ENCODE peak calls at places on chromosomes 4 and X, in six cellular contexts. N, W, Q, T, B and V are unnamed samples.

GRCh38 chr4:118888666-118889312 is at the start of gene SYNPO2:
- DNase-seq in N (peak), W (peak), Q (peak), T (peak), B (peak), V (peak)

GRCh38 chr4:126890383-126890782 is 742.4 kb upstream of the INTU start:
- DNase-seq in N (no peak), W (no peak), Q (peak), T (no peak), B (no peak), V (no peak)

GRCh38 chr4:89119166-89119565 is 7.8 kb downstream of the TIGD2 start:
- DNase-seq in N (no peak), W (no peak), Q (peak), T (no peak), B (peak), V (no peak)

GRCh38 chrX:43969504-43970501 is 3.4 kb downstream of the NDP start:
- DNase-seq in N (peak), W (no peak), Q (peak), T (no peak), B (peak), V (no peak)

GRCh38 chrX:108584617-108585211 is 145.1 kb downstream of the COL4A5 start:
- DNase-seq in N (peak), W (peak), Q (no peak), T (peak), B (peak), V (peak)

GRCh38 chr4:7428261-7429068 is 6.3 kb downstream of the PSAPL1 start:
- DNase-seq in N (peak), W (peak), Q (no peak), T (peak), B (no peak), V (no peak)

GRCh38 chrX:39895228-39896110 is 202.3 kb downstream of the BCOR start:
- DNase-seq in N (no peak), W (no peak), Q (no peak), T (no peak), B (no peak), V (peak)

GRCh38 chr4:158316264-158316663 is 106.0 kb downstream of the TMEM144 start:
- DNase-seq in N (no peak), W (no peak), Q (peak), T (no peak), B (no peak), V (no peak)

GRCh38 chr4:5019274-5019673 is at the start of gene CYTL1:
- DNase-seq in N (no peak), W (peak), Q (no peak), T (peak), B (no peak), V (no peak)

GRCh38 chr4:7017446-7018048 is 25.6 kb upstream of the TADA2B start:
- DNase-seq in N (no peak), W (no peak), Q (no peak), T (no peak), B (no peak), V (no peak)

GRCh38 chrX:667360-667759 is 36.8 kb downstream of the SHOX start:
- DNase-seq in N (no peak), W (no peak), Q (no peak), T (peak), B (no peak), V (no peak)

GRCh38 chr4:76589402-76589801 is 154.4 kb downstream of the SHROOM3 start:
- DNase-seq in N (no peak), W (peak), Q (peak), T (peak), B (peak), V (peak)

GRCh38 chrX:149950681-149951080 is 12.4 kb upstream of the EOLA2 start:
- DNase-seq in N (no peak), W (no peak), Q (peak), T (peak), B (peak), V (peak)

GRCh38 chr4:75844151-75844662 is 58.0 kb downstream of the PPEF2 start:
- DNase-seq in N (no peak), W (no peak), Q (peak), T (no peak), B (peak), V (no peak)

DNA sequence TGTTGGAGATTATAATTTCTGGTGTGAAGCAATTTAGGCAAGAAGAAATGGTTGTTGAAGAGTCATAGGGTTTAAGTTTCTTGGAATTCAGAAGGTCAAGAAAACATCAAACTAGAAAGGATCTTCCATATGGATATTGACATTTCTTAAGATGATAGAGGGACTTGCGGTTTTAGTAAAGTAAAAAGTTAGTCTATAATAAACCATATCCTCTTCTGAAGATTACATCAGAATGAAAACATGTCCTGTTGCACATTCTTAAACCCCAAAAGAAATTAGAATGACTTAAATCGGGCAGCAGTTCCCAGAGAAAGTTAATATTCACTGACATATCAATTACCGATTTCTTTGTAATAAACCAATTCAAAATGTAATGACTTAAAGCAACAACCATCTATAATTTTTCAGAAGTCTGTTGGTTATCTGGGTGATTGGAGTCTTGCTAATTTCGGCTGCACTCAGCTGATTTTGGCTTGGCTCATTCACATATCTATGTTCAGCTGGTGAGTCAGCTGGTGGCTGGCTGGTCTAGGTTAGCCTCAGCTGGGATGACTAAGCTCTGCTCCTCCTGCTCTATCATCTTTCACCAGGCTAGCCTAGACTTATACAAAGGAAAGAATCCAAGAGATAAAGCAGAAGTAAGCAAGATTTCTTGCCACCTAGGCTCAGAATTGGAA is 24.4 kb upstream of the DYNLT3 start:
- DNase-seq in N (no peak), W (no peak), Q (peak), T (peak), B (peak), V (peak)
- H3K27ac ChIP-seq in N (no peak), W (no peak), Q (no peak), T (no peak), B (peak), V (no peak)

GRCh38 chr4:71460368-71460767 is 121.5 kb downstream of the SLC4A4 start:
- DNase-seq in N (no peak), W (no peak), Q (no peak), T (no peak), B (peak), V (no peak)

GRCh38 chr4:71456841-71457240 is 118.0 kb downstream of the SLC4A4 start:
- DNase-seq in N (no peak), W (no peak), Q (peak), T (no peak), B (peak), V (peak)

GRCh38 chr4:71466775-71467174 is 128.0 kb downstream of the SLC4A4 start:
- DNase-seq in N (no peak), W (no peak), Q (no peak), T (no peak), B (no peak), V (no peak)

GRCh38 chr4:71461422-71461821 is 122.6 kb downstream of the SLC4A4 start:
- DNase-seq in N (no peak), W (no peak), Q (no peak), T (no peak), B (no peak), V (no peak)
- H4K8ac ChIP-seq in N (no peak), W (no peak), Q (no peak), T (no peak), B (no peak), V (no peak)

DNA sequence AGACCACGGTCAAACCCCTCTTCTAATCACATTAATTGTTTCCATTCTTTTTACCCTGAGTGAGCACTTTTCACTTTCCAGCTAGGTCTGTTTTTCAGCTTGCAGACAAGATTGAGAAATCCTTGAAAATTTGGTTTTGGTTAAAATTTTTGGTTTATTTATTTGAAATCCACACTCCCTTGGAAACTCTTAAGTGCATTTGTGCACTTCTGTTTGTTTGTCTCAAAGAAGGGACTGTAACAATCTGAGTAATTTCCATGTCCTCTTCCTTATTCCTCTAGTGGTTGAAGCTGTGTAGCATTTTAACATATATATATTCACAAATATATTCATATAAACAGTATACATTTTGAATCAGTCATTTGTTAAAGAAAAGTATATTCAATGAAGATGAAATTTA is 333.3 kb downstream of the ANK2 start:
- DNase-seq in N (no peak), W (no peak), Q (no peak), T (no peak), B (peak), V (no peak)
- H3K27ac ChIP-seq in N (no peak), W (no peak), Q (no peak), T (no peak), B (no peak), V (no peak)

GRCh38 chr4:55948726-55949479 is at the start of gene CEP135:
- DNase-seq in N (peak), W (peak), Q (peak), T (peak), B (peak), V (peak)
- H4K8ac ChIP-seq in N (no peak), W (no peak), Q (peak), T (no peak), B (peak), V (peak)

GRCh38 chr4:168743576-168743975 is 246.7 kb downstream of the PALLD start:
- DNase-seq in N (no peak), W (no peak), Q (peak), T (no peak), B (peak), V (no peak)

GRCh38 chr4:168741281-168742173 is 244.7 kb downstream of the PALLD start:
- DNase-seq in N (no peak), W (no peak), Q (no peak), T (no peak), B (no peak), V (peak)

GRCh38 chr4:168743131-168743530 is 246.3 kb downstream of the PALLD start:
- DNase-seq in N (no peak), W (no peak), Q (no peak), T (no peak), B (no peak), V (no peak)

GRCh38 chr4:168740686-168741085 is 243.8 kb downstream of the PALLD start:
- DNase-seq in N (no peak), W (no peak), Q (no peak), T (no peak), B (no peak), V (no peak)

GRCh38 chr4:168744021-168744420 is 247.2 kb downstream of the PALLD start:
- DNase-seq in N (no peak), W (no peak), Q (peak), T (no peak), B (peak), V (no peak)
- H3K27ac ChIP-seq in N (no peak), W (no peak), Q (peak), T (no peak), B (peak), V (peak)

GRCh38 chrX:57289089-57289488 is 2.6 kb downstream of the FAAH2 start:
- DNase-seq in N (no peak), W (no peak), Q (no peak), T (no peak), B (no peak), V (no peak)

GRCh38 chrX:57285001-57285400 is 1.5 kb upstream of the FAAH2 start:
- DNase-seq in N (no peak), W (no peak), Q (no peak), T (no peak), B (no peak), V (no peak)

GRCh38 chrX:57282568-57282967 is 3.9 kb upstream of the FAAH2 start:
- DNase-seq in N (no peak), W (no peak), Q (no peak), T (peak), B (no peak), V (no peak)

DNA sequence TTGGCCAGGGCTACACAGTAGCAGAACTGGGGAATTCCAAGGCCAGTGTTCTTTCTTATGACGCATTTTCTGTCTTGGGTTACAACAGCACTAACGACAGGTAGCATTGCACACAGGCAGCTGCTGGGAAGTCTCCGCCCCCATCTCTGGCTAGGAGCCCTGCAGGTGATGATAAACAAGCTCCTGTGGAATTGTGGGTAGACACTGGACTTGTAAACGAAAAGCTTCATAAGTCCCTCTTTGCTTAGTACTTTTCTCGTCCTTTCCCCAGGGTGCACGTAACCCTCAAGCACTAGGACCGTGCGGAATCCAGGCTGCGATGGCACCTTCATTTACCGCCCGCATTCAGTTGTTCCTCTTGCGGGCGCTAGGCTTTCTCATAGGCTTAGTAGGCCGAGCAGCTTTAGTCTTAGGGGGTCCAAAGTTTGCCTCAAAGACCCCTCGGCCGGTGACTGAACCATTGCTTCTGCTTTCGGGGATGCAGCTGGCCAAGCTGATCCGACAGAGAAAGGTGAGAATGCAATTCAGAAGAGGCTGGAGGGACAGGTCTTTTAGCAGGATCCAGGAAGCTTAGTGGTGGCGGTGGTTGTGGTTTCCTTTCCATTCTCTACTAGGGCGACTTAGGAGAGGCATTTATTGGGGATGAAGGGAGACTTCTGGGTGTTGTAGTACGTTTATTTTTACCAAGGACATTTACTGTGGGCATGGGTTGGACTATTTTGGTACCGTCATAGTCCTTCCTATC is at the start of gene FAAH2:
- DNase-seq in N (no peak), W (peak), Q (no peak), T (peak), B (no peak), V (peak)
- H4K8ac ChIP-seq in N (no peak), W (no peak), Q (no peak), T (no peak), B (no peak), V (peak)

GRCh38 chr4:128524311-128524710 is 236.7 kb upstream of the PGRMC2 start:
- DNase-seq in N (no peak), W (no peak), Q (peak), T (no peak), B (peak), V (peak)
- H3K27ac ChIP-seq in N (no peak), W (no peak), Q (peak), T (no peak), B (peak), V (no peak)

GRCh38 chr4:166065324-166065723 is 192.3 kb downstream of the TLL1 start:
- DNase-seq in N (no peak), W (no peak), Q (no peak), T (no peak), B (no peak), V (no peak)

GRCh38 chr4:166066936-166067335 is 193.9 kb downstream of the TLL1 start:
- DNase-seq in N (no peak), W (no peak), Q (no peak), T (no peak), B (no peak), V (no peak)

GRCh38 chr4:166064706-166065105 is 191.7 kb downstream of the TLL1 start:
- DNase-seq in N (no peak), W (no peak), Q (no peak), T (no peak), B (no peak), V (peak)

GRCh38 chr4:166073783-166074182 is 200.7 kb downstream of the TLL1 start:
- DNase-seq in N (no peak), W (no peak), Q (no peak), T (no peak), B (no peak), V (no peak)

DNA sequence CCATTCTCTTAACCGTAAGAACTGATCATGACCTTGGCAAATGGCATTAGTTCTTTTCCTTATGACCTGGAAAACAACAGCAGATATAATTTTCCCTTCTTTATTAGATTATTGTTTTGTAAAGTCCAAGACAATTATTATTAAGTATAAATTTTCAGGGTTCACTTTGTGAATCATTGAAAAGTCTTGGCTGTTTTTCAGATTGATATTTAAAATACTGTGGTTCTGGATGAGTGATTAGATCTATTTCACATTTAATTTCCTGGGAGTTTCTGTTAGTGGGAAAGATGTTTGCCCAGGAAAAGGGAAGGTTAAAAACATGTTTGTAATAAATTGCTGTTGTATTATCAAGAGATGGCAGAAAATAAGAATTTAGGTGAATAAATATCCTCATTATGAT is 194.9 kb downstream of the TLL1 start:
- DNase-seq in N (no peak), W (no peak), Q (no peak), T (no peak), B (no peak), V (no peak)
- H4K8ac ChIP-seq in N (no peak), W (no peak), Q (no peak), T (no peak), B (no peak), V (no peak)

DNA sequence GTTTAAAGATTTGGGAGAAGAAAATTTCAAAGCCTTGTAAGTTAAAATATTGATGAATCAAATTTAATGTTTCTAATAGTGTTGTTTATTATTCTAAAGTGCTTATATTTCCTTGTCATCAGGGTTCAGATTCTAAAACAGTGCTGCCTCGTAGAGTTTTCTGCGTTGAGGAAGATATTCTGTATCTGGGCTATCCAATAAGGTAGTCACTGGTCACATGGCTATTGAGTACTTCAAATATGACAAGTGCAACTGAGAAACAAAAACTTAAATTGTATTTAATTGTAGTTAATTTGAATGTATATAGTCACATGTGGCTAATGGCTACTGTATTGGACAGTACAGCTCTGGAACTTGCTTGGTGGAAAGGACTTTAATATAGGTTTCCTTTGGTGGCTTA is 1.1 kb downstream of the ALB start:
- DNase-seq in N (no peak), W (no peak), Q (no peak), T (no peak), B (no peak), V (no peak)
- H3K27ac ChIP-seq in N (no peak), W (no peak), Q (no peak), T (no peak), B (no peak), V (no peak)

GRCh38 chrX:155216940-155217450 is 735 bp downstream of the VBP1 start:
- DNase-seq in N (peak), W (no peak), Q (peak), T (no peak), B (no peak), V (no peak)

GRCh38 chrX:155215443-155216178 is 649 bp upstream of the VBP1 start:
- DNase-seq in N (no peak), W (no peak), Q (no peak), T (no peak), B (no peak), V (no peak)

GRCh38 chrX:155213731-155214130 is 2.5 kb upstream of the VBP1 start:
- DNase-seq in N (no peak), W (no peak), Q (no peak), T (no peak), B (no peak), V (no peak)

GRCh38 chrX:155218777-155219176 is 2.5 kb downstream of the VBP1 start:
- DNase-seq in N (no peak), W (no peak), Q (no peak), T (no peak), B (no peak), V (no peak)

GRCh38 chrX:155216179-155216939 is at the start of gene VBP1:
- DNase-seq in N (peak), W (peak), Q (peak), T (peak), B (peak), V (peak)
- H4K8ac ChIP-seq in N (no peak), W (no peak), Q (peak), T (no peak), B (peak), V (peak)